ENCODE peak calls at places on chromosome 12, in seven cellular contexts. V, F, T, S, A, P and G are unnamed samples.

GRCh38 chr12:27190761-27191160 is 53.3 kb upstream of the STK38L start:
- DNase-seq in V (no peak), F (no peak), T (no peak), S (peak; percentile 83), A (no peak), P (no peak), G (no peak)

GRCh38 chr12:95088339-95088738 is 14.9 kb upstream of the NR2C1 start:
- DNase-seq in V (no peak), F (no peak), T (no peak), S (peak; percentile 54), A (no peak), P (no peak), G (no peak)

GRCh38 chr12:61397668-61398067 is 862.5 kb upstream of the USP15 start:
- DNase-seq in V (no peak), F (no peak), T (no peak), S (no peak), A (no peak), P (no peak), G (no peak)

GRCh38 chr12:71967176-71967575 is 28.5 kb downstream of the TPH2 start:
- DNase-seq in V (no peak), F (no peak), T (no peak), S (no peak), A (no peak), P (peak; percentile 63), G (no peak)

GRCh38 chr12:55972045-55972843 is 1.6 kb upstream of the RAB5B start:
- DNase-seq in V (no peak), F (no peak), T (no peak), S (peak; percentile 66), A (no peak), P (peak; percentile 83), G (no peak)

GRCh38 chr12:77772606-77773298 is 57.9 kb upstream of the NAV3 start:
- DNase-seq in V (no peak), F (no peak), T (no peak), S (no peak), A (no peak), P (no peak), G (no peak)

GRCh38 chr12:2813214-2813554 is 716 bp downstream of the ITFG2 start:
- DNase-seq in V (no peak), F (no peak), T (no peak), S (no peak), A (no peak), P (no peak), G (no peak)

GRCh38 chr12:109736552-109737108 is 23.0 kb downstream of the FAM222A start:
- DNase-seq in V (no peak), F (peak; percentile 4), T (no peak), S (peak; percentile 62), A (no peak), P (peak; percentile 34), G (peak; percentile 24)

GRCh38 chr12:29024117-29024516 is 125.0 kb upstream of the FAR2 start:
- DNase-seq in V (no peak), F (no peak), T (no peak), S (peak; percentile 56), A (no peak), P (no peak), G (no peak)

GRCh38 chr12:130764073-130764472 is 48.0 kb upstream of the RIMBP2 start:
- DNase-seq in V (no peak), F (no peak), T (no peak), S (peak; percentile 39), A (no peak), P (peak; percentile 10), G (no peak)

GRCh38 chr12:65427646-65428045 is 149.2 kb downstream of the MSRB3 start:
- DNase-seq in V (no peak), F (no peak), T (no peak), S (no peak), A (no peak), P (no peak), G (no peak)

GRCh38 chr12:75550401-75550851 is 39.0 kb upstream of the KRR1 start:
- DNase-seq in V (no peak), F (peak; percentile 46), T (no peak), S (no peak), A (peak; percentile 52), P (no peak), G (no peak)

GRCh38 chr12:69405466-69405865 is 45.9 kb downstream of the YEATS4 start:
- DNase-seq in V (no peak), F (peak; percentile 43), T (no peak), S (peak; percentile 96), A (no peak), P (peak; percentile 93), G (no peak)

GRCh38 chr12:116138781-116139180 is 138.7 kb downstream of the MED13L start:
- DNase-seq in V (no peak), F (no peak), T (no peak), S (no peak), A (no peak), P (peak; percentile 28), G (no peak)

GRCh38 chr12:45583011-45583657 is 146.4 kb upstream of the ARID2 start:
- DNase-seq in V (no peak), F (peak; percentile 30), T (no peak), S (no peak), A (no peak), P (no peak), G (no peak)

GRCh38 chr12:7431993-7432685 is 11.8 kb downstream of the CD163L1 start:
- DNase-seq in V (no peak), F (no peak), T (no peak), S (peak; percentile 1), A (no peak), P (no peak), G (no peak)

GRCh38 chr12:126688556-126688955 is 1578.4 kb upstream of the TMEM132C start:
- DNase-seq in V (no peak), F (no peak), T (no peak), S (no peak), A (no peak), P (no peak), G (no peak)

GRCh38 chr12:24500466-24501232 is 448.3 kb downstream of the BCAT1 start:
- DNase-seq in V (no peak), F (no peak), T (no peak), S (no peak), A (no peak), P (no peak), G (no peak)

GRCh38 chr12:96190403-96191170 is 3.6 kb upstream of the ELK3 start:
- DNase-seq in V (no peak), F (no peak), T (no peak), S (no peak), A (no peak), P (no peak), G (no peak)

GRCh38 chr12:49089831-49090773 is 4.5 kb downstream of the DHH start:
- DNase-seq in V (no peak), F (peak; percentile 64), T (peak; percentile 28), S (peak; percentile 65), A (peak; percentile 10), P (no peak), G (no peak)

GRCh38 chr12:109449845-109450532 is 27.1 kb downstream of the KCTD10 start:
- DNase-seq in V (no peak), F (no peak), T (no peak), S (no peak), A (no peak), P (no peak), G (no peak)

GRCh38 chr12:49863946-49864816 is 21.3 kb upstream of the BCDIN3D start:
- DNase-seq in V (no peak), F (no peak), T (no peak), S (no peak), A (no peak), P (no peak), G (no peak)

GRCh38 chr12:51686727-51687126 is 95.7 kb downstream of the SCN8A start:
- DNase-seq in V (no peak), F (no peak), T (no peak), S (peak; percentile 44), A (no peak), P (peak; percentile 59), G (no peak)